ENCODE peak calls at places on chromosome 3, in nine cellular contexts. W, A, R, T, B, V, X, F and K are unnamed samples.
A peak's percentile ranks its signal among the peaks of the same experiment; 100 is the strongest.

GRCh38 chr3:24538891-24539290 is 44.2 kb upstream of the THRB start:
- DNase-seq in W (no peak), A (no peak), R (no peak), T (no peak), B (peak; percentile 83), V (no peak), X (no peak), F (no peak), K (no peak)

GRCh38 chr3:67083277-67083676 is 85.2 kb downstream of the KBTBD8 start:
- DNase-seq in W (no peak), A (peak; percentile 23), R (no peak), T (no peak), B (no peak), V (peak; percentile 57), X (no peak), F (no peak), K (peak; percentile 7)

GRCh38 chr3:67635806-67636205 is 18.6 kb downstream of the SUCLG2 start:
- DNase-seq in W (no peak), A (no peak), R (no peak), T (no peak), B (no peak), V (no peak), X (no peak), F (no peak), K (no peak)

GRCh38 chr3:56683122-56683817 is at the start of gene TASOR:
- DNase-seq in W (peak; percentile 40), A (peak; percentile 84), R (peak; percentile 62), T (no peak), B (peak; percentile 87), V (peak; percentile 96), X (peak; percentile 84), F (peak; percentile 81), K (peak; percentile 84)

GRCh38 chr3:151896662-151897012 is 23.2 kb downstream of the SUCNR1 start:
- DNase-seq in W (no peak), A (no peak), R (no peak), T (peak; percentile 48), B (no peak), V (no peak), X (peak; percentile 28), F (no peak), K (no peak)

GRCh38 chr3:195895900-195896360 is 12.4 kb downstream of the TNK2 start:
- DNase-seq in W (no peak), A (peak; percentile 75), R (peak; percentile 33), T (no peak), B (peak; percentile 66), V (peak; percentile 96), X (peak; percentile 30), F (peak; percentile 63), K (peak; percentile 70)

GRCh38 chr3:197376020-197376419 is 77.6 kb upstream of the DLG1 start:
- DNase-seq in W (no peak), A (no peak), R (no peak), T (no peak), B (no peak), V (peak; percentile 32), X (no peak), F (no peak), K (no peak)

GRCh38 chr3:80676869-80677268 is 909.1 kb upstream of the ROBO1 start:
- DNase-seq in W (no peak), A (no peak), R (no peak), T (no peak), B (no peak), V (no peak), X (no peak), F (no peak), K (no peak)

GRCh38 chr3:173249457-173249856 is 108.4 kb upstream of the SPATA16 start:
- DNase-seq in W (no peak), A (no peak), R (no peak), T (no peak), B (no peak), V (peak; percentile 23), X (no peak), F (no peak), K (no peak)

GRCh38 chr3:186653984-186654383 is 11.8 kb upstream of the HRG start:
- DNase-seq in W (no peak), A (no peak), R (no peak), T (peak; percentile 13), B (no peak), V (no peak), X (peak; percentile 12), F (no peak), K (no peak)

GRCh38 chr3:123301331-123302184 is 99.8 kb downstream of the SEC22A start:
- DNase-seq in W (no peak), A (no peak), R (no peak), T (no peak), B (no peak), V (peak; percentile 44), X (no peak), F (no peak), K (no peak)

GRCh38 chr3:79003994-79004393 is 763.8 kb downstream of the ROBO1 start:
- DNase-seq in W (no peak), A (no peak), R (no peak), T (no peak), B (no peak), V (no peak), X (no peak), F (no peak), K (no peak)

DNA sequence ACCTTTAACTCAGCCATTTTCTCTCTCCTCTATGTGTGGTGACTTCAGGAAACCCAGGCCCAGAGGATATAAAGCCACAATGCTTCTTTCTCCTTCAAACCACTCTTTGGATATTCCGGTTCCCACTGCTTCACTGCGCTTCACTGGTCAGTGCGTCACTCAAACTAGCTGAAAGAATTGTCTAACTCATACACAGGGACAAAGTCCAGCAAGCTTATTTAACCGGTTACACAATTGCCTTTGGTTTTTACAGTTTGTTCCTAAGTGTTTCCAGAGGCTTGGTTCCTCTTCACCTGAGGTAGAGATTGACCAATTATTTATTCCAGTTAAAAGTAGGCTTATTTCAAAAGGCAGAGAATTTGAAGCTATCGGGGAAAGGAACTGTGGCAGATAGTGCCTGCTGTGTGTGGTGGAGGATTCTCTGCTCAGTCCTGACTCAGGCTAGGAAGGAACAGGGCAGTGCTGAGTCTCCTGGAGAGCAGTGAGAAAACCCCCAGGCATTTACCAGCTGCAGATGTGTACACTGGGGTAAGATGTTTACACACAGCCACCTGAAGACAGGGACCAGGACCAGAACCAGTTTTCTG is at the start of gene HGD:
- DNase-seq in W (no peak), A (no peak), R (no peak), T (no peak), B (peak; percentile 63), V (no peak), X (peak; percentile 79), F (no peak), K (no peak)
- TF ChIP-seq POLR2A in W (no peak), A (peak; percentile 72), R (no peak), T (no peak), B (peak; percentile 11), V (no peak), X (no peak), F (no peak), K (no peak)

GRCh38 chr3:50265988-50266387 is 3.0 kb upstream of the SEMA3B start:
- DNase-seq in W (no peak), A (no peak), R (no peak), T (no peak), B (no peak), V (no peak), X (no peak), F (no peak), K (no peak)

GRCh38 chr3:50266808-50267207 is 2.1 kb upstream of the SEMA3B start:
- DNase-seq in W (no peak), A (no peak), R (no peak), T (no peak), B (no peak), V (no peak), X (no peak), F (no peak), K (no peak)

GRCh38 chr3:50268703-50269451 is at the start of gene SEMA3B:
- DNase-seq in W (no peak), A (no peak), R (no peak), T (no peak), B (peak; percentile 93), V (no peak), X (peak; percentile 73), F (peak; percentile 65), K (peak; percentile 91)

GRCh38 chr3:50268276-50268675 is 671 bp upstream of the SEMA3B start:
- DNase-seq in W (no peak), A (no peak), R (no peak), T (no peak), B (no peak), V (no peak), X (no peak), F (no peak), K (no peak)

DNA sequence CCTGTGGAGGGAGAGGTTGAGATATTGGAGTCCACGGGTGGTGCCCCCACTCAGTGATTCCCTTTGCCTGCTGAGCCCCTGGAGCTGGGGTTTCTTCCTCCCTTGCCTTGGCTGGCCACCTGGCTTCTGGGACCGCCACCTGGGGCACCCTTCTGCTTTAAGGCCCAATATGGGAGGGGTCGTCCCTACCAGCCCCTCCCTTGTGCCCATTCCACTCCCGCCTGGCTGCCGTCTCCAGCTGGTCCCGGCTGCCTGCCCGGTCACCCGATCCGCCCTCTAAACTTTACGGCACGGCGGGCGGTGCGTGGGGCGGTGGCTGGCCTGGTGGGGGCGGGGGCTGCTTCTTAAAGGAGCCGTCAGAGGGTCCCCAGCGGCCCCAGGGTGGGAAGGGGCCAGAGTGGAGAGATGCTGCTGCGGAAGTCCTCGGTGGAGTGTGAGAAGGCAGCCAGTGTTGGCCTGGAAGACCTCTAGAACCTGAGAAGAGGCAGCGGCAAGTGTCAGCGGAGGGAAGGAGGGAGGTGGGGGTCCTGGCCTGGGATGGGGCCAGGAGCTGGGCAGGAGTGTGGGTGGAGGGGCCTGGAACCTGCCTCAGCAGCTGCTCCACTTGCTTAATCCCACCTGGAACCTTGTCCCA is 1.6 kb upstream of the SEMA3B start:
- DNase-seq in W (no peak), A (no peak), R (peak; percentile 59), T (no peak), B (peak; percentile 87), V (no peak), X (no peak), F (peak; percentile 71), K (no peak)
- TF ChIP-seq POLR2A in W (peak; percentile 51), A (peak; percentile 69), R (peak; percentile 62), T (no peak), B (peak; percentile 44), V (no peak), X (no peak), F (no peak), K (peak; percentile 10)

DNA sequence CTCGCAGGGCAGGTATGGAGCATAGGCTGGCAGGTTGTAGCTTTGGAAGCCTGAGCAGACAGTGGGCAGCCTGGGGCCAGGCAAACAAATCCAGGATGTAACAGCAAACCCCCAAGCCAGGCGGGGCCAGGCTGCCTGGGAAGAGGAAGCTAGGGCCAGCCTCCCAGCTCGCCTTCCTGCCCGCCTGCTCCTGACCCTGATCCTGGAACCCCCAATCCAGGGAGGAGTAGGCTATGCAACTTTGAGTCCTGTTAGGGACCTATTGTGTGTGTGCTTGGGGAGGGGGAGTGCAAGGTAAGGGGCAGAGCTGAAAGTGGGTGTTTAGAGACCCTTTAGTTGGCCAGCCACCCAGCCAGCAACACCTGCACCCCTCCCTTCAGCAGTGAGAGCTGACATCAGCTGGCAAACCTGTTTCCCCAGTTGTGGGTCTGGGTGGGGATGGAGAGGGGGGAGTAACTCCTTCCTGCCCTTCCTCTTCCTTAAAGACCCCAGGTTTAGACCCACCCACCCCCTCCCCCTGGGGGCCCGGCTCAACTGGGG is 2.5 kb downstream of the NBEAL2 start:
- DNase-seq in W (no peak), A (no peak), R (no peak), T (no peak), B (peak; percentile 76), V (peak; percentile 90), X (no peak), F (no peak), K (no peak)
- TF ChIP-seq POLR2A in W (peak; percentile 48), A (no peak), R (no peak), T (no peak), B (no peak), V (no peak), X (no peak), F (no peak), K (no peak)

GRCh38 chr3:53254810-53255359 is 937 bp downstream of the TKT start:
- DNase-seq in W (no peak), A (peak; percentile 64), R (peak; percentile 58), T (no peak), B (peak; percentile 81), V (peak; percentile 92), X (no peak), F (peak; percentile 65), K (peak; percentile 70)
- TF ChIP-seq POLR2A in W (no peak), A (no peak), R (no peak), T (peak; percentile 22), B (no peak), V (no peak), X (peak; percentile 20), F (no peak), K (no peak)